ENCODE peak calls at places on chromosomes 13 and 19, in four cellular contexts. I is H1, R is GM12878, A is K562. D is an unnamed sample.

GRCh38 chr13:97702614-97703013 is 250.9 kb upstream of the IPO5 start:
- DNase-seq in I (no peak), R (no peak), A (no peak), D (no peak)

GRCh38 chr13:48858122-48858521 is 117.6 kb upstream of the FNDC3A start:
- DNase-seq in I (no peak), R (no peak), A (no peak), D (no peak)

GRCh38 chr19:6218497-6219146 is 61.2 kb downstream of the MLLT1 start:
- DNase-seq in I (peak), R (peak), A (peak), D (peak)

GRCh38 chr19:30679286-30679685 is 307.1 kb downstream of the ZNF536 start:
- DNase-seq in I (no peak), R (no peak), A (no peak), D (no peak)

GRCh38 chr19:52590728-52591127 is 20.6 kb downstream of the ZNF701 start:
- DNase-seq in I (no peak), R (no peak), A (no peak), D (no peak)

GRCh38 chr13:40080676-40081075 is 425.2 kb downstream of the COG6 start:
- DNase-seq in I (no peak), R (no peak), A (no peak), D (no peak)

GRCh38 chr13:77891041-77891440 is 27.6 kb downstream of the EDNRB start:
- DNase-seq in I (no peak), R (no peak), A (no peak), D (no peak)

GRCh38 chr13:112843392-112844250 is 125.4 kb upstream of the MCF2L start:
- DNase-seq in I (no peak), R (no peak), A (no peak), D (no peak)

GRCh38 chr13:113903361-113903760 is 39.5 kb upstream of the GAS6 start:
- DNase-seq in I (no peak), R (no peak), A (no peak), D (no peak)

GRCh38 chr13:110914293-110915056 is 394 bp downstream of the ANKRD10 start:
- DNase-seq in I (no peak), R (no peak), A (peak), D (peak)

GRCh38 chr19:52936151-52936957 is 13.1 kb upstream of the ZNF888 start:
- DNase-seq in I (no peak), R (peak), A (peak), D (no peak)

GRCh38 chr13:27353166-27353583 is 71.2 kb upstream of the GTF3A start:
- DNase-seq in I (no peak), R (peak), A (no peak), D (peak)

GRCh38 chr13:78978381-78978998 is 319.5 kb upstream of the OBI1 start:
- DNase-seq in I (no peak), R (peak), A (peak), D (no peak)

GRCh38 chr13:27006519-27007161 is 165.0 kb downstream of the USP12 start:
- DNase-seq in I (no peak), R (no peak), A (no peak), D (no peak)

GRCh38 chr19:6047741-6048231 is 62.5 kb downstream of the RFX2 start:
- DNase-seq in I (no peak), R (no peak), A (peak), D (no peak)

GRCh38 chr13:46165485-46166220 is 16.3 kb downstream of the LCP1 start:
- DNase-seq in I (no peak), R (peak), A (no peak), D (no peak)

DNA sequence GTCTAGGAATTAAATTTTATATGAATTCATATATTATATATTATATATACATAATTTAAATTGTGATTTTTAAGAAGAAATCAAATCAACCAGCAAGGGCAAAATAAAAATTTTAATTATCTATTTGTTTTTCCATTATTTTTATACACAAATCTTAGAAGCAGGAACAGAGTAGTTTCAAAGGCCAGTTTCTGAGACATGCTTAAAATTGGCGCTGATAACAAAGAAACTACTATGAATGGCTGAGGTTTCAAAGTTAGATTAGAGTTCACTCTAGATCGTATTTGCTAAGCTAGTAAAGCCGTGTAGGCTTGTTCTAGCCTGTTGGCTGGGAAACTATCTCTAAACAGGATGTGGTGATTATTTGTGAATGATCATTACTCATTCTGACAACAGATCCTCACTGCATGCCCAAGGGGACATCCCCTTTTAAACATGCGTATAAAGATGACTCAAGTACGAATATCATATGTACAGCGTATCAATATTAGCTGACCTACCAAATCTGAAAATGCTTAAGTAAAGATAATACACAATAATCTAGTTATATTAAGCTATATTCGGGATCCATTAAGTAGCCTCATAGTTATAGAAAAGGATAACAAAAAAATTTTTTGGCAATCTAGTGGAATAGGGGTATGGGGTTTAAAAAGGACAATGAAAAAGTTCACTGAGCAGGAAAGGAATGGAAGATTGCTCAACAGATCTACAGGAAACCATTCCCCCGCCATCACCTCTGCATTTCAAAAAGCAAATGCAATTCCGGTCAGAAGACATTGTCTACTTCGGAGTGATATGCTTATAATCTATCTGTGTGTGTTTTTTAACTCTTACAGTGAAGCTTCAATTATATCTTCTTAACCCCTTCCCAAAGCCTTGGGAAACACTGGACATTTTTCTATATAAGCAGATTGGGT is 150.1 kb downstream of the SHISA2 start:
- DNase-seq in I (no peak), R (peak), A (no peak), D (no peak)
- TF ChIP-seq POLR2AphosphoS5 in I (no peak), R (no peak), A (no peak), D (no peak)

GRCh38 chr19:1428738-1429391 is 9.3 kb upstream of the RPS15 start:
- DNase-seq in I (no peak), R (no peak), A (no peak), D (no peak)

GRCh38 chr19:1427221-1427620 is 11.0 kb upstream of the RPS15 start:
- DNase-seq in I (no peak), R (no peak), A (no peak), D (no peak)

GRCh38 chr19:1431759-1432506 is 6.3 kb upstream of the RPS15 start:
- DNase-seq in I (no peak), R (no peak), A (no peak), D (no peak)

GRCh38 chr19:1430201-1430621 is 8.0 kb upstream of the RPS15 start:
- DNase-seq in I (no peak), R (no peak), A (no peak), D (no peak)

GRCh38 chr19:1429750-1430149 is 8.4 kb upstream of the RPS15 start:
- DNase-seq in I (no peak), R (no peak), A (no peak), D (no peak)
- TF ChIP-seq TAF1 in I (no peak), R (no peak), A (no peak), D (no peak)

DNA sequence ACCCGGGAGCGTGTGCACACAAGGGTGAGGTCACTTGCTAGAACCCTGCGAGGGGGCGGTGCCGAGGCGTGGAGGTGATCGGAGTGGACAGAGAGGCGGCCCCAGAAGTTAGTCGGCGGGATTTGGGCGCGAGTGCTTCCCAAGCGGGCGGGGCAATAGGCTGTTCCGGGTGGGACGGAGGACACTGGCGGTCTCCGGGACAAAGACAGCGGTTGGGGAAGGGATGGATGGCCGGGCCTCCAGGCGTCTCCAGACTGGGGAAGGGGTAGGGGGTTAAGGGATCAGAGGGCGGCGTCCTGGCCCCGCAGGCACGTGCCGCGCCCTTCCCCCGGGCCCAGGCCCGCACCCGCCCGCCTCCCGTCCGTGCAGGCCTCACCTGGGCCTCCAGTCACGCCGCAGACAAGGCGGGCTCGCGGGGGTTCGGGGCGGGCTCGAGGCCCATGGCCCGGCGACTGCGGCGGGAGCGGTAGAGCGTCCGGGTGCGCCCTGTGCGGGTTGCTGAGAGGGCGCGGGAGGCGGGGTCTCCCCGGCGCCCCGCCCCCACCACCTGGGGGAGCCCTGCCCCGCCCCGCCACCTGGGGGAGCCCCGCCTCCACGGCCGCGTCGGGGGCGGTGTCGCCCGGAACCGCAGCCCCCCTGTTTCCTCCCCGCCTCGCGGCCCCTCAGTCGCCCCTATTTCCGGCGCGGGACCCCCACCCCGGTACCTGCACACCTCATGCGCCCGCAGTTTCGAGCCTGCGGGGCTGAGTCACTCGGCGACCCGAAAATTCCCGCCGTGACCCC is at the start of gene LPAR2:
- DNase-seq in I (no peak), R (no peak), A (no peak), D (peak)
- TF ChIP-seq POLR2A in I (peak), R (peak), A (no peak), D (peak)

DNA sequence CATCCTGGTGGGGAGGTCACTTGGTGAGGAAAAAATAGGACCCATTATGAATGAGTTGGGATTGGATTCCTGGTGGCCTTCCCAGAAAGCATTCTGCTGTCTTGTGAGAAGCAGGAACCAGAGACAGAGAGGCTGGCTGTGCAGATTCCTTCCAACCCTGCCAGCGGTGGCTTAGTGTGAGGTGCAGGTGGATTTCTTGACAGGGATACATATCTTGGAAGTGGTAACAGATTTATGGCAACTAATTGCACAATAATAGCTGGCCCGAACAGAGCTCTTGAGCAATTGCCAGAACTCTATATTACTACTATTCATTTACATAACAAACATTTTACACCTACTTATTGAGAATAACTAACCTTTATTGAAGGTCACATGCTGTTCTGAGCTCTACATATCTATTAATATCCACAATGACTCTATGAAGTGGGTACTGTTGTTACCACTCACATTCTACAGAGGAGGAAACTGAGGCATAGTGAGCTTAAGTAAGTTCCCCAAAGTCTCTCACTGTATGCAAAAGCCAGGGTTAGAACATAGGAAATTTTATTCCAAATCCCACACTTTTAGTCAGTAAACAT is 173.9 kb upstream of the SERP2 start:
- DNase-seq in I (no peak), R (no peak), A (no peak), D (no peak)
- TF ChIP-seq POLR2AphosphoS5 in I (no peak), R (no peak), A (no peak), D (no peak)

GRCh38 chr13:84399320-84400085 is 517.2 kb upstream of the SLITRK1 start:
- DNase-seq in I (no peak), R (no peak), A (no peak), D (no peak)
- TF ChIP-seq TAF1 in I (no peak), R (no peak), A (no peak), D (no peak)

GRCh38 chr19:40231544-40232424 is 5.3 kb upstream of the CCNP start:
- DNase-seq in I (no peak), R (no peak), A (peak), D (no peak)
- TF ChIP-seq POLR2A in I (peak), R (peak), A (peak), D (no peak)

D was measured in GM12892.